ENCODE peak calls at places on chromosomes 16 and 17, in eight cellular contexts. One of them, this sample, is unnamed.
A peak's percentile ranks its signal among the peaks of the same experiment; 100 is the strongest.

GRCh38 chr16:30786115-30786935 is 680 bp downstream of the ZNF629 start:
- DNase-seq in esophagus squamous epithelium: no peak
- DNase-seq in body of pancreas: no peak
- DNase-seq in transverse colon: peak; percentile 46
- DNase-seq in heart left ventricle: peak; percentile 77
- DNase-seq in GM12878: no peak
- DNase-seq in tibial nerve: no peak
- DNase-seq in A549: peak; percentile 61
- DNase-seq in this sample: no peak

GRCh38 chr16:3835089-3835602 is 45.4 kb downstream of the CREBBP start:
- DNase-seq in esophagus squamous epithelium: no peak
- DNase-seq in body of pancreas: no peak
- DNase-seq in transverse colon: no peak
- DNase-seq in heart left ventricle: no peak
- DNase-seq in GM12878: no peak
- DNase-seq in tibial nerve: no peak
- DNase-seq in A549: no peak
- DNase-seq in this sample: no peak

GRCh38 chr17:42386784-42387183 is 1.5 kb downstream of the STAT3 start:
- DNase-seq in esophagus squamous epithelium: no peak
- DNase-seq in body of pancreas: no peak
- DNase-seq in transverse colon: no peak
- DNase-seq in heart left ventricle: no peak
- DNase-seq in GM12878: no peak
- DNase-seq in tibial nerve: no peak
- DNase-seq in A549: no peak
- DNase-seq in this sample: no peak

GRCh38 chr17:70132505-70132904 is 36.8 kb upstream of the KCNJ2 start:
- DNase-seq in esophagus squamous epithelium: no peak
- DNase-seq in body of pancreas: no peak
- DNase-seq in transverse colon: no peak
- DNase-seq in heart left ventricle: no peak
- DNase-seq in GM12878: no peak
- DNase-seq in tibial nerve: no peak
- DNase-seq in A549: no peak
- DNase-seq in this sample: no peak

GRCh38 chr16:65641693-65642289 is 519.9 kb upstream of the CDH11 start:
- DNase-seq in esophagus squamous epithelium: no peak
- DNase-seq in body of pancreas: no peak
- DNase-seq in transverse colon: no peak
- DNase-seq in heart left ventricle: no peak
- DNase-seq in GM12878: no peak
- DNase-seq in tibial nerve: no peak
- DNase-seq in A549: no peak
- DNase-seq in this sample: no peak

GRCh38 chr17:78888911-78889496 is 14.0 kb downstream of the CEP295NL start:
- DNase-seq in esophagus squamous epithelium: no peak
- DNase-seq in body of pancreas: no peak
- DNase-seq in transverse colon: no peak
- DNase-seq in heart left ventricle: no peak
- DNase-seq in GM12878: no peak
- DNase-seq in tibial nerve: no peak
- DNase-seq in A549: no peak
- DNase-seq in this sample: no peak

GRCh38 chr16:88636488-88637265 is 1.7 kb upstream of the IL17C start:
- DNase-seq in esophagus squamous epithelium: no peak
- DNase-seq in body of pancreas: no peak
- DNase-seq in transverse colon: no peak
- DNase-seq in heart left ventricle: no peak
- DNase-seq in GM12878: no peak
- DNase-seq in tibial nerve: no peak
- DNase-seq in A549: no peak
- DNase-seq in this sample: no peak

GRCh38 chr17:31072186-31072585 is 22.6 kb upstream of the NF1 start:
- DNase-seq in esophagus squamous epithelium: no peak
- DNase-seq in body of pancreas: no peak
- DNase-seq in transverse colon: no peak
- DNase-seq in heart left ventricle: no peak
- DNase-seq in GM12878: no peak
- DNase-seq in tibial nerve: no peak
- DNase-seq in A549: no peak
- DNase-seq in this sample: no peak

GRCh38 chr17:37041931-37042330 is 93.2 kb downstream of the AATF start:
- DNase-seq in esophagus squamous epithelium: no peak
- DNase-seq in body of pancreas: no peak
- DNase-seq in transverse colon: no peak
- DNase-seq in heart left ventricle: no peak
- DNase-seq in GM12878: no peak
- DNase-seq in tibial nerve: no peak
- DNase-seq in A549: no peak
- DNase-seq in this sample: no peak

GRCh38 chr17:67047382-67047781 is 3.0 kb downstream of the CACNG1 start:
- DNase-seq in esophagus squamous epithelium: no peak
- DNase-seq in body of pancreas: no peak
- DNase-seq in transverse colon: no peak
- DNase-seq in heart left ventricle: no peak
- DNase-seq in GM12878: no peak
- DNase-seq in tibial nerve: no peak
- DNase-seq in A549: no peak
- DNase-seq in this sample: no peak

GRCh38 chr16:81779540-81780320 is 639 bp downstream of the PLCG2 start:
- DNase-seq in esophagus squamous epithelium: no peak
- DNase-seq in body of pancreas: peak; percentile 27
- DNase-seq in transverse colon: peak; percentile 50
- DNase-seq in heart left ventricle: peak; percentile 78
- DNase-seq in GM12878: no peak
- DNase-seq in tibial nerve: no peak
- DNase-seq in A549: peak; percentile 23
- DNase-seq in this sample: no peak

GRCh38 chr17:68295086-68295485 is 3.8 kb downstream of the ARSG start:
- DNase-seq in esophagus squamous epithelium: no peak
- DNase-seq in body of pancreas: no peak
- DNase-seq in transverse colon: no peak
- DNase-seq in heart left ventricle: no peak
- DNase-seq in GM12878: no peak
- DNase-seq in tibial nerve: no peak
- DNase-seq in A549: no peak
- DNase-seq in this sample: no peak

GRCh38 chr16:47258874-47259461 is 115.2 kb upstream of the NETO2 start:
- DNase-seq in esophagus squamous epithelium: no peak
- DNase-seq in body of pancreas: no peak
- DNase-seq in transverse colon: no peak
- DNase-seq in heart left ventricle: no peak
- DNase-seq in GM12878: peak; percentile 5
- DNase-seq in tibial nerve: no peak
- DNase-seq in A549: peak; percentile 52
- DNase-seq in this sample: no peak

GRCh38 chr16:23491490-23492391 is 18.6 kb downstream of the GGA2 start:
- DNase-seq in esophagus squamous epithelium: no peak
- DNase-seq in body of pancreas: no peak
- DNase-seq in transverse colon: no peak
- DNase-seq in heart left ventricle: no peak
- DNase-seq in GM12878: no peak
- DNase-seq in tibial nerve: no peak
- DNase-seq in A549: no peak
- DNase-seq in this sample: no peak

GRCh38 chr16:12484987-12485386 is 318.7 kb downstream of the CPPED1 start:
- DNase-seq in esophagus squamous epithelium: no peak
- DNase-seq in body of pancreas: peak; percentile 66
- DNase-seq in transverse colon: no peak
- DNase-seq in heart left ventricle: no peak
- DNase-seq in GM12878: no peak
- DNase-seq in tibial nerve: no peak
- DNase-seq in A549: no peak
- DNase-seq in this sample: no peak

GRCh38 chr16:12119562-12119961 is 143.0 kb downstream of the SNX29 start:
- DNase-seq in esophagus squamous epithelium: no peak
- DNase-seq in body of pancreas: no peak
- DNase-seq in transverse colon: peak; percentile 18
- DNase-seq in heart left ventricle: no peak
- DNase-seq in GM12878: no peak
- DNase-seq in tibial nerve: no peak
- DNase-seq in A549: no peak
- DNase-seq in this sample: peak; percentile 52

GRCh38 chr16:17470871-17471744 is at the start of gene XYLT1:
- DNase-seq in esophagus squamous epithelium: no peak
- DNase-seq in body of pancreas: peak; percentile 72
- DNase-seq in transverse colon: peak; percentile 73
- DNase-seq in heart left ventricle: peak; percentile 77
- DNase-seq in GM12878: no peak
- DNase-seq in tibial nerve: peak; percentile 57
- DNase-seq in A549: no peak
- DNase-seq in this sample: peak; percentile 81

DNA sequence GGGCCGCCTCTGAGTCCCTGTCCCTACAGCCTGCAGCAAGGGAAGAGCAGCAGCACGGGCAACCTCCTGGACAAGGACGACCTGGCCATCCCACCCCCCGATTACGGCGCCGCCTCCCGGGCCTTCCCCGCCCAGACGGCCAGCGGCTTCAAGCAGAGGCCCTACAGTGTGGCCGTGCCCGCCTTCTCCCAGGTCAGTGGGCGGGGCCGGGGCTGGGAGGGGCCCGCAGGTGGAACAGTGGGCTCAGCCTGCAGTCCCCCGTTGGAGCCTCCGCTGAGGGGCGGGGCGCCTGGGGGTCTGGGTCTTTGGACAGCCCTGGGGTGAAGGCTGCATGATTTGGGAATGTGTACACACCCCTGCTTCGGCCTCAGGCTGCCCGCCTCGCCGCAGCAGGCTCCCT is 58.6 kb upstream of the PVALEF start:
- DNase-seq in esophagus squamous epithelium: no peak
- DNase-seq in body of pancreas: no peak
- DNase-seq in transverse colon: no peak
- DNase-seq in heart left ventricle: no peak
- DNase-seq in GM12878: no peak
- DNase-seq in tibial nerve: no peak
- DNase-seq in A549: no peak
- DNase-seq in this sample: no peak
- H3K4me1 ChIP-seq in esophagus squamous epithelium: peaks cover under 1% of the 10 kb centered on the region
- H3K4me1 ChIP-seq in body of pancreas: no peaks in the 10 kb centered on the region
- H3K4me1 ChIP-seq in transverse colon: no peaks in the 10 kb centered on the region
- H3K4me1 ChIP-seq in heart left ventricle: no peaks in the 10 kb centered on the region
- H3K4me1 ChIP-seq in GM12878: no peaks in the 10 kb centered on the region
- H3K4me1 ChIP-seq in tibial nerve: peaks cover 23% of the 10 kb centered on the region
- H3K4me1 ChIP-seq in A549: peaks cover 5% of the 10 kb centered on the region
- H3K4me1 ChIP-seq in this sample: no peaks in the 10 kb centered on the region

GRCh38 chr17:17691468-17692263 is 10.4 kb downstream of the RAI1 start:
- DNase-seq in esophagus squamous epithelium: no peak
- DNase-seq in body of pancreas: no peak
- DNase-seq in transverse colon: no peak
- DNase-seq in heart left ventricle: no peak
- DNase-seq in GM12878: peak; percentile 81
- DNase-seq in tibial nerve: no peak
- DNase-seq in A549: no peak
- DNase-seq in this sample: peak; percentile 54

GRCh38 chr17:17693955-17694228 is 12.6 kb downstream of the RAI1 start:
- DNase-seq in esophagus squamous epithelium: no peak
- DNase-seq in body of pancreas: no peak
- DNase-seq in transverse colon: no peak
- DNase-seq in heart left ventricle: no peak
- DNase-seq in GM12878: no peak
- DNase-seq in tibial nerve: no peak
- DNase-seq in A549: no peak
- DNase-seq in this sample: no peak

GRCh38 chr17:17694229-17695081 is 13.2 kb downstream of the RAI1 start:
- DNase-seq in esophagus squamous epithelium: no peak
- DNase-seq in body of pancreas: peak; percentile 70
- DNase-seq in transverse colon: peak; percentile 76
- DNase-seq in heart left ventricle: peak; percentile 87
- DNase-seq in GM12878: no peak
- DNase-seq in tibial nerve: peak; percentile 52
- DNase-seq in A549: peak; percentile 81
- DNase-seq in this sample: peak; percentile 74

GRCh38 chr17:17692353-17693252 is 11.3 kb downstream of the RAI1 start:
- DNase-seq in esophagus squamous epithelium: no peak
- DNase-seq in body of pancreas: no peak
- DNase-seq in transverse colon: no peak
- DNase-seq in heart left ventricle: no peak
- DNase-seq in GM12878: no peak
- DNase-seq in tibial nerve: no peak
- DNase-seq in A549: peak; percentile 73
- DNase-seq in this sample: no peak

GRCh38 chr17:17693253-17693954 is 12.1 kb downstream of the RAI1 start:
- DNase-seq in esophagus squamous epithelium: no peak
- DNase-seq in body of pancreas: peak; percentile 86
- DNase-seq in transverse colon: peak; percentile 31
- DNase-seq in heart left ventricle: peak; percentile 79
- DNase-seq in GM12878: no peak
- DNase-seq in tibial nerve: no peak
- DNase-seq in A549: peak; percentile 70
- DNase-seq in this sample: peak; percentile 60
- H3K4me3 ChIP-seq in esophagus squamous epithelium: no peak overlapping the region
- H3K4me3 ChIP-seq in body of pancreas: no peak overlapping the region
- H3K4me3 ChIP-seq in transverse colon: peak overlapping the region; percentile 56
- H3K4me3 ChIP-seq in heart left ventricle: peak overlapping the region; percentile 72
- H3K4me3 ChIP-seq in GM12878: peak overlapping the region; percentile 64
- H3K4me3 ChIP-seq in tibial nerve: no peak overlapping the region
- H3K4me3 ChIP-seq in A549: peak overlapping the region; percentile 76
- H3K4me3 ChIP-seq in this sample: peak overlapping the region; percentile 53

GRCh38 chr17:64216385-64217248 is 46.4 kb downstream of the TEX2 start:
- DNase-seq in esophagus squamous epithelium: no peak
- DNase-seq in body of pancreas: peak; percentile 64
- DNase-seq in transverse colon: peak; percentile 49
- DNase-seq in heart left ventricle: peak; percentile 58
- DNase-seq in GM12878: peak; percentile 26
- DNase-seq in tibial nerve: no peak
- DNase-seq in A549: no peak
- DNase-seq in this sample: peak; percentile 38
- TF ChIP-seq POLR2A in esophagus squamous epithelium: no peak
- TF ChIP-seq POLR2A in body of pancreas: peak; percentile 12
- TF ChIP-seq POLR2A in transverse colon: no peak
- TF ChIP-seq POLR2A in heart left ventricle: no peak
- TF ChIP-seq POLR2A in GM12878: no peak
- TF ChIP-seq POLR2A in tibial nerve: no peak
- TF ChIP-seq POLR2A in A549: no peak
- TF ChIP-seq POLR2A in this sample: no peak

GRCh38 chr17:83150369-83151055 is 71.1 kb downstream of the METRNL start:
- DNase-seq in esophagus squamous epithelium: no peak
- DNase-seq in body of pancreas: no peak
- DNase-seq in transverse colon: no peak
- DNase-seq in heart left ventricle: no peak
- DNase-seq in GM12878: no peak
- DNase-seq in tibial nerve: no peak
- DNase-seq in A549: no peak
- DNase-seq in this sample: no peak

GRCh38 chr17:83152221-83152744 is 72.9 kb downstream of the METRNL start:
- DNase-seq in esophagus squamous epithelium: no peak
- DNase-seq in body of pancreas: no peak
- DNase-seq in transverse colon: no peak
- DNase-seq in heart left ventricle: no peak
- DNase-seq in GM12878: no peak
- DNase-seq in tibial nerve: no peak
- DNase-seq in A549: no peak
- DNase-seq in this sample: no peak

GRCh38 chr17:83149761-83150251 is 70.4 kb downstream of the METRNL start:
- DNase-seq in esophagus squamous epithelium: no peak
- DNase-seq in body of pancreas: no peak
- DNase-seq in transverse colon: no peak
- DNase-seq in heart left ventricle: no peak
- DNase-seq in GM12878: no peak
- DNase-seq in tibial nerve: no peak
- DNase-seq in A549: no peak
- DNase-seq in this sample: no peak

GRCh38 chr17:83151442-83152220 is 72.2 kb downstream of the METRNL start:
- DNase-seq in esophagus squamous epithelium: no peak
- DNase-seq in body of pancreas: no peak
- DNase-seq in transverse colon: no peak
- DNase-seq in heart left ventricle: no peak
- DNase-seq in GM12878: no peak
- DNase-seq in tibial nerve: no peak
- DNase-seq in A549: no peak
- DNase-seq in this sample: no peak

GRCh38 chr17:83151056-83151441 is 71.6 kb downstream of the METRNL start:
- DNase-seq in esophagus squamous epithelium: no peak
- DNase-seq in body of pancreas: no peak
- DNase-seq in transverse colon: no peak
- DNase-seq in heart left ventricle: no peak
- DNase-seq in GM12878: no peak
- DNase-seq in tibial nerve: no peak
- DNase-seq in A549: no peak
- DNase-seq in this sample: no peak
- H3K4me1 ChIP-seq in esophagus squamous epithelium: peaks cover 5% of the 10 kb centered on the region
- H3K4me1 ChIP-seq in body of pancreas: no peaks in the 10 kb centered on the region
- H3K4me1 ChIP-seq in transverse colon: peaks cover 5% of the 10 kb centered on the region
- H3K4me1 ChIP-seq in heart left ventricle: no peaks in the 10 kb centered on the region
- H3K4me1 ChIP-seq in GM12878: no peaks in the 10 kb centered on the region
- H3K4me1 ChIP-seq in tibial nerve: peaks cover 54% of the 10 kb centered on the region
- H3K4me1 ChIP-seq in A549: no peaks in the 10 kb centered on the region
- H3K4me1 ChIP-seq in this sample: peaks cover 11% of the 10 kb centered on the region